ENCODE peak calls at places on chromosome 14, in five cellular contexts. E is CD8-positive, alpha-beta T cell; F is thoracic aorta; N is small intestine; R is body of pancreas. M is an unnamed sample. For H3K36me3 and H3K4me1, the result is how much of the 10 kb centered on the place peaks cover.

GRCh38 chr14:33475623-33476022 is 475.3 kb downstream of the EGLN3 start:
- DNase-seq in E (no peak), F (no peak), N (peak), R (peak), M (no peak)

GRCh38 chr14:36471431-36471830 is 48.6 kb downstream of the NKX2-1 start:
- DNase-seq in R (no peak), F (no peak), N (no peak), E (no peak), M (no peak)

GRCh38 chr14:91377700-91378652 is 39.6 kb downstream of the CCDC88C start:
- DNase-seq in N (peak), R (no peak), F (no peak), E (no peak), M (no peak)

GRCh38 chr14:24252289-24253124 is 10.1 kb upstream of the TINF2 start:
- DNase-seq in F (no peak), E (no peak), R (no peak), N (no peak), M (no peak)

GRCh38 chr14:81441626-81442134 is 41.6 kb upstream of the STON2 start:
- DNase-seq in E (no peak), F (no peak), N (no peak), R (no peak), M (no peak)

GRCh38 chr14:59918824-59919581 is 941 bp upstream of the LRRC9 start:
- DNase-seq in F (no peak), E (no peak), N (no peak), R (peak), M (no peak)

GRCh38 chr14:69260979-69261605 is 1.1 kb downstream of the GALNT16 start:
- DNase-seq in E (no peak), N (peak), F (no peak), R (peak), M (no peak)

GRCh38 chr14:106174206-106174605 is 647.8 kb downstream of the TMEM121 start:
- DNase-seq in E (peak), N (peak), F (no peak), R (peak), M (peak)

GRCh38 chr14:75880512-75880911 is 101.3 kb downstream of the TGFB3 start:
- DNase-seq in R (no peak), E (no peak), N (no peak), F (no peak), M (no peak)

GRCh38 chr14:48275301-48275700 is 599.9 kb upstream of the MDGA2 start:
- DNase-seq in N (no peak), E (no peak), F (no peak), R (no peak), M (no peak)

GRCh38 chr14:21771671-21772070 is 98.1 kb upstream of the OR4E1 start:
- DNase-seq in E (no peak), N (no peak), R (peak), F (no peak), M (no peak)
- H3K36me3 ChIP-seq in E (under half), N (under half), R (under half), F (under half), M (under half)

GRCh38 chr14:74591394-74591793 is 20.6 kb downstream of the LTBP2 start:
- DNase-seq in F (no peak), R (no peak), E (no peak), N (no peak), M (no peak)

GRCh38 chr14:74594021-74594420 is 18.0 kb downstream of the LTBP2 start:
- DNase-seq in F (no peak), E (no peak), N (no peak), R (no peak), M (no peak)

GRCh38 chr14:74593241-74593985 is 18.6 kb downstream of the LTBP2 start:
- DNase-seq in R (no peak), F (no peak), N (peak), E (no peak), M (no peak)

GRCh38 chr14:74591899-74592298 is 20.1 kb downstream of the LTBP2 start:
- DNase-seq in N (no peak), E (no peak), R (no peak), F (no peak), M (no peak)

DNA sequence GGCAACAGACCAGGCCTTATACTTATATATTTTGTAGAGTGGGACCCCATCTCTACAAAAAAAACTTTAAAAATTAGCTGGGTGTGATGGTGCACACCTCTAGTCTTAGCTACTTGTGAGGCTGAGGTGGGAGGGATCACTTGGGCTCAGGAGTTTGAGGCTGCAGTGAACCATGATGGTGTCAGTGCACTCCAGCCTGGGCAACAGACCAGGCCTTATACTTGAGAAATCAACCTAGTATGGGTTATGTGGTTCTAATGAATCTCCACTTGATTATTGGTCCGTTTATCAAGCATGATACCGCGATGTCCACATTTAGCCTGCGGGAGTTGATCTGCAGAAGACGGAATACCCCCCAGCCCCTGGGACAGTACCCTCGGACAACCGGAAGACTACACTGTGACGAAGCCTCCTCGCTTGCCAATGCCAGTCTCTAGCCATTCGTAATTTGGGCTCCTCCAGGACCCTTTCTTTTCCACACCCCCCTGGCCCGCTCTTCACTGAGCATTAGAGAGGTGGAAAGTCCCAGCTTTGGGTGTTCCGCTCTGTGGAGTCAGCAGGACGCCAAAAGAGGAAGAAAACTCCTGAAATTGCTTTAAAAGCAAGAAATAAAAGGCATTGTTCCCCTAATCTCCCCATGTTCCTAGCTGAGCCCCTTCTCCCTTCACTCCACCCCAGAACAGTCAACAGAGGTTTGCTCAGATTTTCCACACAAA is 19.4 kb downstream of the LTBP2 start:
- DNase-seq in R (no peak), E (no peak), N (no peak), F (no peak), M (no peak)
- H3K4me1 ChIP-seq in R (under half), E (under half), N (under half), F (half or more), M (under half)

GRCh38 chr14:20427231-20428009 is 8.5 kb downstream of the KLHL33 start:
- DNase-seq in F (no peak), R (peak), E (no peak), N (peak), M (no peak)
- H3K4me3 ChIP-seq in F (no peak), R (no peak), E (no peak), N (no peak), M (no peak)

GRCh38 chr14:50744242-50744641 is 76.1 kb upstream of the SAV1 start:
- DNase-seq in E (no peak), N (no peak), R (no peak), F (no peak), M (no peak)
- H3K36me3 ChIP-seq in E (half or more), N (under half), R (under half), F (under half), M (half or more)

GRCh38 chr14:74655597-74656389 is 43.8 kb upstream of the LTBP2 start:
- DNase-seq in R (no peak), N (no peak), E (no peak), F (no peak), M (no peak)
- H3K4me1 ChIP-seq in R (under half), N (under half), E (under half), F (under half), M (under half)

DNA sequence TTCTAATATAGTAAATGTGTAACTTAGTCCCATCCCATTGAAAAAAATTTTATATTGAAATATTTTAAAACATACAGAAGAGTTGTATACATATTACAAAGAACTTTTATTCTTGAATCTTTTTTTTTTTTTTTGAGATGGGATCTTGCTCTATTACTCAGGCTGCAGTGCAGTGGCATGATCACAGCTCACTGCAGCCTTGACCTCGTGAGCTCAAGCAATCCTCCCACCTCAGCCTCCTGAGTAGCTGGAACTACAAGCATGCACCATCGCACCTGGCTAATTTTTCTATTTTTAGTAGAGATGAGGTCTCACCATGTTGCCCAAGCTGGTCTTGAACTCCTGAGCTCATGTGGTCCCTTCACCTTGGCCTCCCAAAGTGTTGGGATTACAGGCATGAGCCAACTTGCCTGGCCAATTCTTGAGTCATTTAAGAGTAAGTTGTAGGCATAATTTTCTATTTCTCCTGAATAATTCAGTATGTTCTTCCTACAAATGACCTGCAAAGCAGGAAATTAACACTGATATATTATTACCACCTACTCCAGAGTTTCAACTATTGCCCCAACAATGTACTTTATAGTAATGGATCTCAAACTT is 153.0 kb upstream of the BMP4 start:
- DNase-seq in R (no peak), E (no peak), F (no peak), N (no peak), M (no peak)
- H3K4me3 ChIP-seq in R (no peak), E (no peak), F (no peak), N (no peak), M (no peak)

GRCh38 chr14:95111507-95112164 is 45.7 kb downstream of the DICER1 start:
- DNase-seq in F (no peak), R (no peak), N (no peak), E (no peak), M (no peak)
- H3K36me3 ChIP-seq in F (under half), R (under half), N (under half), E (under half), M (under half)

DNA sequence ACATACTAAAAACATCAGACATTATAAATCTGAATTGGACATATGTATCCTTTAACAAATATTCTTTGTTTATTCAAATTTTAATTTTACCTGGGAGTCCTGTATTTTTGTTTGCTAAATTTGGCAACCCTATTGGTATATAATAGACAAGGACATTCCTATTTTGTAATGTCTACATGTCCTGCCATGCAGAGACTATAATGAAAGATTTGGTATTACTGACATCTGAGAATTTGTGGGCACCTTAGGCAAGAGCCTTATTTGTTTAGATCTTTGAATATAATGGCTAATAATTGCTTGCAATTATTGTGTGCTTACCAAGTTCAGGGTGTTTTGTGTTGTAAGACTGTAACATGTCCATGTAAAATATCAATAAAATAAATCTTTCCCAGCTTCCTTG is 334.4 kb downstream of the KCNH5 start:
- DNase-seq in N (no peak), R (no peak), E (no peak), F (no peak), M (no peak)
- H3K4me1 ChIP-seq in N (under half), R (under half), E (under half), F (under half), M (under half)

GRCh38 chr14:95993768-95994592 is 45.2 kb upstream of the C14orf132 start:
- DNase-seq in R (peak), F (no peak), N (peak), E (no peak), M (no peak)
- H3K4me3 ChIP-seq in R (no peak), F (no peak), N (no peak), E (no peak), M (no peak)

GRCh38 chr14:102044566-102044965 is 42.3 kb downstream of the HSP90AA1 start:
- DNase-seq in N (no peak), E (no peak), R (no peak), F (no peak), M (no peak)
- H3K36me3 ChIP-seq in N (under half), E (half or more), R (half or more), F (half or more), M (half or more)